ENCODE peak calls at places on chromosomes 13 and 19, in nine cellular contexts. E is A549, G is GM23338, I is GM12878, J is HCT116, S is Panc1, B is K562, V is SK-N-SH, A is HepG2. O is an unnamed sample.

GRCh38 chr13:31234729-31235128 is 35.0 kb downstream of the B3GLCT start:
- DNase-seq in E (peak; percentile 5), G (peak; percentile 65), I (no peak), J (no peak), S (no peak), B (no peak), V (no peak), A (peak; percentile 4), O (no peak)

GRCh38 chr19:57241181-57241580 is 749 bp downstream of the ZNF805 start:
- DNase-seq in E (no peak), G (peak; percentile 3), I (no peak), J (no peak), S (no peak), B (peak; percentile 13), V (peak; percentile 26), A (peak; percentile 12), O (peak; percentile 7)

GRCh38 chr19:311813-312261 is 20.6 kb upstream of the PLPP2 start:
- DNase-seq in E (no peak), G (no peak), I (no peak), J (no peak), S (no peak), B (no peak), V (no peak), A (no peak), O (no peak)

GRCh38 chr19:19474950-19475781 is 40.2 kb downstream of the TSSK6 start:
- DNase-seq in E (no peak), G (peak; percentile 73), I (no peak), J (no peak), S (no peak), B (no peak), V (no peak), A (no peak), O (no peak)

GRCh38 chr19:51129716-51130115 is 5.0 kb downstream of the SIGLEC9 start:
- DNase-seq in E (no peak), G (no peak), I (no peak), J (no peak), S (no peak), B (no peak), V (no peak), A (no peak), O (no peak)

GRCh38 chr13:44739539-44739938 is 163.4 kb upstream of the TSC22D1 start:
- DNase-seq in E (no peak), G (no peak), I (no peak), J (no peak), S (no peak), B (no peak), V (no peak), A (no peak), O (no peak)

GRCh38 chr19:2636897-2637683 is 65.4 kb downstream of the GNG7 start:
- DNase-seq in E (peak; percentile 67), G (peak; percentile 75), I (no peak), J (no peak), S (no peak), B (peak; percentile 64), V (peak; percentile 94), A (peak; percentile 34), O (no peak)

GRCh38 chr19:46081928-46082727 is 41.3 kb upstream of the IGFL4 start:
- DNase-seq in E (peak; percentile 70), G (peak; percentile 80), I (peak; percentile 8), J (peak; percentile 48), S (no peak), B (peak; percentile 36), V (peak; percentile 63), A (peak; percentile 41), O (peak; percentile 33)

GRCh38 chr19:48169585-48169973 is 565 bp downstream of the LIG1 start:
- DNase-seq in E (peak; percentile 79), G (peak; percentile 98), I (no peak), J (peak; percentile 66), S (no peak), B (peak; percentile 82), V (peak; percentile 97), A (peak; percentile 45), O (peak; percentile 46)

GRCh38 chr19:8887364-8887763 is 55.2 kb downstream of the MBD3L1 start:
- DNase-seq in E (no peak), G (no peak), I (no peak), J (no peak), S (no peak), B (no peak), V (no peak), A (no peak), O (no peak)

DNA sequence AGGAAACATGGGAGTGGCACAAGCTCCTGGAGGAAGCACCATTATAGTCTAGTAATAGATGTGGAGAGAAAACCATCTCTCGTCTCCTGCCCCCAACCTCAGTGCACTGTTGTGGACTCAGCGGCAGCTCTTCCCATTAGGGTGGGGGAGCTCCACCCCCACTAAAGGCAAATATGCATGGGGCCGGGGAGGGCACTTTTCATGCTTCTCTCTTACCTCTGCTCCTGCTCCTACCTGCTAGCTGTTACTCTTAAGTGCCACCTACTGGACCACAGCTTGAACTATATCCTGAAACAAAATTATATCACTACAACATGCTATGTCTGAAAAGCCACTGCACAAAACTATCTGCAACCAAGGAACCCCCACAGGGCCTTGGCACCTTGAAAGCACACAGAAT is 112.6 kb upstream of the DACH1 start:
- DNase-seq in E (no peak), G (peak; percentile 49), I (no peak), J (peak; percentile 6), S (no peak), B (peak; percentile 7), V (no peak), A (peak; percentile 4), O (no peak)
- TF ChIP-seq REST in E (no peak), G (no peak), I (no peak), J (no peak), S (no peak), B (no peak), V (no peak), A (no peak), O (no peak)

GRCh38 chr13:95624020-95624419 is 20.5 kb downstream of the DZIP1 start:
- DNase-seq in E (peak; percentile 25), G (peak; percentile 90), I (no peak), J (peak; percentile 39), S (peak; percentile 10), B (peak; percentile 59), V (peak; percentile 52), A (peak; percentile 29), O (peak; percentile 51)
- H3K4me3 ChIP-seq in E (no peak overlapping the region), G (no peak overlapping the region), I (no peak overlapping the region), J (no peak overlapping the region), S (no peak overlapping the region), B (no peak overlapping the region), V (no peak overlapping the region), A (no peak overlapping the region), O (no peak overlapping the region)

GRCh38 chr19:30416375-30416774 is 44.2 kb downstream of the ZNF536 start:
- DNase-seq in E (no peak), G (no peak), I (no peak), J (no peak), S (no peak), B (no peak), V (no peak), A (no peak), O (no peak)

GRCh38 chr19:30420881-30421280 is 48.7 kb downstream of the ZNF536 start:
- DNase-seq in E (no peak), G (no peak), I (no peak), J (no peak), S (no peak), B (no peak), V (no peak), A (no peak), O (no peak)

GRCh38 chr19:30423481-30423880 is 51.3 kb downstream of the ZNF536 start:
- DNase-seq in E (no peak), G (no peak), I (no peak), J (no peak), S (no peak), B (no peak), V (peak; percentile 83), A (no peak), O (no peak)

GRCh38 chr19:30421571-30421970 is 49.4 kb downstream of the ZNF536 start:
- DNase-seq in E (no peak), G (no peak), I (no peak), J (no peak), S (no peak), B (no peak), V (no peak), A (no peak), O (no peak)

GRCh38 chr19:30419581-30420180 is 47.5 kb downstream of the ZNF536 start:
- DNase-seq in E (no peak), G (no peak), I (no peak), J (no peak), S (no peak), B (no peak), V (peak; percentile 52), A (no peak), O (no peak)
- TF ChIP-seq REST in E (no peak), G (no peak), I (no peak), J (no peak), S (no peak), B (no peak), V (no peak), A (no peak), O (no peak)

GRCh38 chr19:49579193-49579592 is 1.2 kb downstream of the NOSIP start:
- DNase-seq in E (no peak), G (no peak), I (no peak), J (no peak), S (no peak), B (no peak), V (no peak), A (no peak), O (no peak)
- H3K4me3 ChIP-seq in E (peak overlapping the region; percentile 63), G (peak overlapping the region; percentile 76), I (peak overlapping the region; percentile 77), J (peak overlapping the region; percentile 99), S (peak overlapping the region; percentile 83), B (peak overlapping the region; percentile 78), V (peak overlapping the region; percentile 66), A (peak overlapping the region; percentile 88), O (peak overlapping the region; percentile 86)

DNA sequence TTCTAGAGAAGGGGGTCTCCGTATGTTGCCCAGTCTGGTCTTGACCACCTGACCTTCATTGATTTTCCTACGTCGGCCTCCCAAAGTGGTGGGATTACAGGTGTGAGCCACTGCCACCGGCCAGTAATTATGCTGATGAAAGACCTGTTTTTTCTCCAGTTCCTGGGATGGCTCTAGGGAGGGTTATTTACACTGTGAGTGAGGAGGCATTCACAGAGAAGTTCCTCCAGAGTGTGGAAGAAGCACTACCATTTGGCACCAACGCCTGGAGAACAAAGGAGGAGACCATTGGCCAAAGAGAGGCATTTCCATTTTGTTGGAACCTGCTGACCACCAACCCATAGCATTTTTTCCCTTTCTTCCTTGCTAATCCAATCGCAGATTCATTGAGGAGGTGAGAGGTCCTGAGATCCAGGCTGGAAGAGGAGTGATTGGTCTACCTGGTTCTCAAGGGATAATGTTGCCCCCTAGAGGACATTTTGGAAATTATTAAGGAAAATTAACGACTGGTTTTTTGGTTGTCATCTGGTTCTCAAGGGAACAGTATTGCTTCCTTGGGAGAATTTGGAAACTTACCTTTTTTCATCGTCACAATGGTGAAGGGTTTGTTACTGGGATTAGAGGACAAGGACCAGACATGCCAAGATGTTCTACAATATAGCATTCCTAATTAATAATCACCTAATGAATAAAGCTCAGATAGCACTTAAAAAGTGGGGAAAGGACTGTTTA is 5.5 kb upstream of the SAE1 start:
- DNase-seq in E (peak; percentile 86), G (peak; percentile 96), I (no peak), J (peak; percentile 85), S (no peak), B (peak; percentile 78), V (peak; percentile 73), A (peak; percentile 78), O (peak; percentile 49)
- TF ChIP-seq REST in E (no peak), G (no peak), I (no peak), J (no peak), S (no peak), B (no peak), V (no peak), A (no peak), O (no peak)

O was measured in HL-60.